ENCODE peak calls at places on chromosomes 5 and 9, in seven cellular contexts. Q, I, F, W, J, C and D are unnamed samples. For H3K4me1, the result is how much of the 10 kb centered on the place peaks cover.

GRCh38 chr9:72635197-72635596 is 113.8 kb downstream of the TMC1 start:
- DNase-seq in Q (no peak), I (no peak), F (no peak), W (no peak), J (no peak), C (no peak), D (no peak)

GRCh38 chr5:130104895-130105684 is 200.8 kb downstream of the CHSY3 start:
- DNase-seq in Q (no peak), I (no peak), F (no peak), W (peak), J (no peak), C (no peak), D (no peak)

GRCh38 chr9:15764131-15764530 is 211.3 kb downstream of the CCDC171 start:
- DNase-seq in Q (no peak), I (no peak), F (no peak), W (no peak), J (no peak), C (no peak), D (no peak)

GRCh38 chr9:89501311-89501898 is 3.5 kb upstream of the SEMA4D start:
- DNase-seq in Q (no peak), I (no peak), F (no peak), W (no peak), J (no peak), C (no peak), D (no peak)

GRCh38 chr9:116020146-116020545 is 133.4 kb upstream of the PAPPA start:
- DNase-seq in Q (no peak), I (no peak), F (no peak), W (no peak), J (no peak), C (no peak), D (no peak)

GRCh38 chr9:86767373-86767772 is 179.9 kb downstream of the GAS1 start:
- DNase-seq in Q (no peak), I (no peak), F (no peak), W (no peak), J (no peak), C (no peak), D (no peak)

GRCh38 chr9:14437336-14438231 is 123.6 kb upstream of the NFIB start:
- DNase-seq in Q (no peak), I (no peak), F (no peak), W (no peak), J (no peak), C (no peak), D (no peak)

GRCh38 chr9:13127164-13127563 is 152.3 kb downstream of the MPDZ start:
- DNase-seq in Q (no peak), I (no peak), F (no peak), W (no peak), J (no peak), C (no peak), D (no peak)

GRCh38 chr9:123338710-123339665 is 17.0 kb upstream of the CRB2 start:
- DNase-seq in Q (no peak), I (peak), F (no peak), W (no peak), J (peak), C (no peak), D (no peak)

GRCh38 chr9:125538092-125538473 is 168.9 kb downstream of the MAPKAP1 start:
- DNase-seq in Q (peak), I (no peak), F (peak), W (peak), J (no peak), C (no peak), D (no peak)

GRCh38 chr5:307306-307705 is 14.2 kb upstream of the AHRR start:
- DNase-seq in Q (no peak), I (no peak), F (no peak), W (no peak), J (no peak), C (no peak), D (peak)

GRCh38 chr9:124860582-124861341 is 995 bp downstream of the RPL35 start:
- DNase-seq in Q (no peak), I (no peak), F (no peak), W (no peak), J (no peak), C (peak), D (no peak)

GRCh38 chr9:15069106-15069505 is 158.9 kb upstream of the FREM1 start:
- DNase-seq in Q (no peak), I (no peak), F (no peak), W (no peak), J (no peak), C (no peak), D (no peak)

GRCh38 chr9:97857603-97858392 is 4.8 kb downstream of the FOXE1 start:
- DNase-seq in Q (no peak), I (peak), F (no peak), W (no peak), J (no peak), C (no peak), D (no peak)

GRCh38 chr5:176508603-176509002 is 28.6 kb downstream of the RNF44 start:
- DNase-seq in Q (no peak), I (no peak), F (no peak), W (peak), J (no peak), C (no peak), D (no peak)

GRCh38 chr9:87392091-87392490 is 105.6 kb upstream of the DAPK1 start:
- DNase-seq in Q (no peak), I (no peak), F (no peak), W (no peak), J (no peak), C (no peak), D (no peak)

GRCh38 chr9:133787749-133788015 is 49.5 kb upstream of the SARDH start:
- DNase-seq in Q (no peak), I (peak), F (peak), W (no peak), J (peak), C (peak), D (no peak)

GRCh38 chr5:54531536-54531935 is 14.0 kb downstream of the SNX18 start:
- DNase-seq in Q (no peak), I (no peak), F (no peak), W (no peak), J (no peak), C (no peak), D (no peak)

GRCh38 chr5:6718161-6718681 is 5.0 kb downstream of the TENT4A start:
- DNase-seq in Q (no peak), I (no peak), F (no peak), W (no peak), J (no peak), C (no peak), D (no peak)

GRCh38 chr5:146995878-146996277 is 117.3 kb upstream of the PPP2R2B start:
- DNase-seq in Q (no peak), I (no peak), F (no peak), W (no peak), J (no peak), C (no peak), D (no peak)

GRCh38 chr5:119368238-119368630 is 12.4 kb downstream of the TNFAIP8 start:
- DNase-seq in Q (no peak), I (no peak), F (no peak), W (no peak), J (no peak), C (no peak), D (no peak)

GRCh38 chr9:136219276-136219675 is 14.3 kb upstream of the LHX3 start:
- DNase-seq in Q (no peak), I (peak), F (no peak), W (peak), J (no peak), C (no peak), D (no peak)

GRCh38 chr9:37987467-37987981 is 81.5 kb downstream of the SHB start:
- DNase-seq in Q (no peak), I (no peak), F (no peak), W (no peak), J (no peak), C (no peak), D (no peak)

GRCh38 chr5:15463231-15463630 is 36.7 kb upstream of the FBXL7 start:
- DNase-seq in Q (no peak), I (no peak), F (no peak), W (peak), J (no peak), C (no peak), D (no peak)

GRCh38 chr5:119275146-119275872 is 80.5 kb upstream of the TNFAIP8 start:
- DNase-seq in Q (no peak), I (no peak), F (no peak), W (peak), J (no peak), C (no peak), D (no peak)

GRCh38 chr9:16519001-16519400 is 351.5 kb downstream of the BNC2 start:
- DNase-seq in Q (no peak), I (no peak), F (no peak), W (no peak), J (no peak), C (no peak), D (no peak)

GRCh38 chr5:56671571-56671970 is 143.8 kb upstream of the MAP3K1 start:
- DNase-seq in Q (no peak), I (no peak), F (no peak), W (no peak), J (no peak), C (no peak), D (no peak)

GRCh38 chr9:127279717-127280285 is 15.2 kb downstream of the GARNL3 start:
- DNase-seq in Q (no peak), I (no peak), F (no peak), W (no peak), J (no peak), C (no peak), D (no peak)

GRCh38 chr5:157459715-157460599 is at the start of gene NIPAL4:
- DNase-seq in Q (no peak), I (peak), F (peak), W (no peak), J (peak), C (peak), D (peak)

GRCh38 chr9:111069233-111069632 is 31.0 kb upstream of the LPAR1 start:
- DNase-seq in Q (no peak), I (no peak), F (no peak), W (no peak), J (no peak), C (no peak), D (no peak)

GRCh38 chr5:171569065-171569712 is 149.7 kb downstream of the FGF18 start:
- DNase-seq in Q (no peak), I (no peak), F (no peak), W (no peak), J (no peak), C (no peak), D (no peak)

GRCh38 chr9:136645903-136646754 is 16.6 kb upstream of the EGFL7 start:
- DNase-seq in Q (no peak), I (peak), F (no peak), W (no peak), J (peak), C (peak), D (no peak)

GRCh38 chr5:123448743-123449142 is 25.5 kb upstream of the CEP120 start:
- DNase-seq in Q (no peak), I (no peak), F (no peak), W (no peak), J (no peak), C (no peak), D (no peak)

GRCh38 chr5:179411161-179411841 is 66.0 kb upstream of the ADAMTS2 start:
- DNase-seq in Q (no peak), I (no peak), F (no peak), W (no peak), J (no peak), C (no peak), D (peak)

GRCh38 chr5:88539642-88540476 is 271.2 kb upstream of the TMEM161B start:
- DNase-seq in Q (no peak), I (no peak), F (no peak), W (no peak), J (no peak), C (no peak), D (no peak)

GRCh38 chr9:79617395-79617794 is 45.6 kb downstream of the TLE4 start:
- DNase-seq in Q (no peak), I (no peak), F (no peak), W (peak), J (no peak), C (no peak), D (no peak)

GRCh38 chr5:162068412-162068811 is 839 bp downstream of the GABRG2 start:
- DNase-seq in Q (no peak), I (peak), F (no peak), W (no peak), J (no peak), C (no peak), D (no peak)

GRCh38 chr5:142551242-142552067 is 134.4 kb downstream of the FGF1 start:
- DNase-seq in Q (no peak), I (peak), F (no peak), W (peak), J (no peak), C (peak), D (no peak)

GRCh38 chr9:8872802-8873201 is 1073.2 kb upstream of the DMAC1 start:
- DNase-seq in Q (no peak), I (no peak), F (no peak), W (no peak), J (no peak), C (no peak), D (no peak)

GRCh38 chr5:34055671-34056070 is 12.7 kb upstream of the C1QTNF3 start:
- DNase-seq in Q (no peak), I (no peak), F (no peak), W (no peak), J (no peak), C (no peak), D (no peak)

GRCh38 chr5:34051374-34051980 is 8.5 kb upstream of the C1QTNF3 start:
- DNase-seq in Q (no peak), I (no peak), F (no peak), W (no peak), J (no peak), C (no peak), D (no peak)

GRCh38 chr5:34054330-34054729 is 11.3 kb upstream of the C1QTNF3 start:
- DNase-seq in Q (no peak), I (no peak), F (no peak), W (no peak), J (no peak), C (no peak), D (no peak)

GRCh38 chr5:34053571-34054271 is 10.7 kb upstream of the C1QTNF3 start:
- DNase-seq in Q (no peak), I (no peak), F (no peak), W (no peak), J (no peak), C (no peak), D (no peak)

GRCh38 chr5:34053133-34053532 is 10.1 kb upstream of the C1QTNF3 start:
- DNase-seq in Q (no peak), I (no peak), F (no peak), W (peak), J (no peak), C (no peak), D (no peak)
- H3K27ac ChIP-seq in Q (no peak), I (no peak), F (no peak), W (no peak), J (no peak), C (peak), D (peak)

GRCh38 chr9:120850315-120850714 is 7.6 kb upstream of the PSMD5 start:
- DNase-seq in Q (no peak), I (no peak), F (no peak), W (no peak), J (no peak), C (no peak), D (no peak)

GRCh38 chr9:120853198-120853597 is 10.5 kb upstream of the PSMD5 start:
- DNase-seq in Q (no peak), I (no peak), F (no peak), W (no peak), J (no peak), C (no peak), D (no peak)

GRCh38 chr9:120854596-120855327 is 12.0 kb upstream of the PSMD5 start:
- DNase-seq in Q (no peak), I (no peak), F (no peak), W (no peak), J (no peak), C (no peak), D (no peak)

GRCh38 chr9:120851386-120851922 is 8.7 kb upstream of the PSMD5 start:
- DNase-seq in Q (no peak), I (no peak), F (no peak), W (no peak), J (no peak), C (no peak), D (no peak)

DNA sequence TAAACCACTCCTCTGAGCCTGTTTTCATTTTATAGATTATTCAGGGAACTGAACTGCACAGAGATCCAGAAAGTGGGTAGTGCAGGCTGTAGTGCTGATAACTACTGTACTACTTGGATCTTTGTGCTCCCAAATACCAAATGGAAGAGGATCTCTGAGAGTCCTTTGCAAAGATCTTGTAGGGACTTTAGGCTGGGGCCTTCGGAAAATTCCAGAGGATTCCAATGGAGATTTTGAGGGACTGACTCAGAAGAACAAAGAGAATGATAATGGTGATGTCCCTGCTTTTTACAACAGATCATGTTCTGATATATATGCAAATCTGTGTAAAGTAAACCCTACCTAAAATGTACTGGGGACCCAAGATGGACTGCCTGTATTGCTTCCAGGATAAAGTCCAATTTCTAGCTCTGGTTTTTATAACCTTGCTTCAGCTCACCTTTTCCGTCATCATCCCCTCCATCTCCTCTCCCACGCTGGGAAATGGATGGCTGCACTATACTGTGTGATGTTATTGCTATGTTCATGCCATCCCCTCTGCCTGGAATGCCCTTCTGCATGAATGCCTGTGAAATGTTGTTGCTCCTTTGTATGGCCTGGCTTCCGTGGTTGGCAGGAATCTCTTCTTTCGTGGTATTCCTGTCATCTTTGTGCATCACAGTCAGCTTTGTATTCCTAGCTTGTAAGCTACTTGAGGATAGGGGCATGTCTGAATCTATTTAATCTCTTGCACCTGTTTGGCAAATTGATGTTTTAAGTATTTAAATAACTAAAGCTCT is 9.7 kb upstream of the PSMD5 start:
- DNase-seq in Q (no peak), I (no peak), F (no peak), W (peak), J (no peak), C (no peak), D (no peak)
- TF ChIP-seq POLR2A in Q (no peak), I (no peak), F (no peak), W (no peak), J (no peak), C (no peak), D (no peak)

GRCh38 chr9:27990524-27990923 is 417.2 kb upstream of the C9orf72 start:
- DNase-seq in Q (no peak), I (no peak), F (no peak), W (no peak), J (no peak), C (no peak), D (no peak)
- H3K4me1 ChIP-seq in Q (under half), I (under half), F (under half), W (under half), J (under half), C (under half), D (under half)

GRCh38 chr5:38472541-38472940 is 83.9 kb downstream of the LIFR start:
- DNase-seq in Q (no peak), I (no peak), F (no peak), W (no peak), J (no peak), C (no peak), D (no peak)
- H3K27ac ChIP-seq in Q (no peak), I (peak), F (peak), W (no peak), J (no peak), C (no peak), D (no peak)

GRCh38 chr5:160418561-160419457 is at the start of gene SLU7:
- DNase-seq in Q (peak), I (peak), F (peak), W (peak), J (peak), C (peak), D (peak)
- TF ChIP-seq POLR2A in Q (peak), I (no peak), F (peak), W (peak), J (peak), C (no peak), D (peak)

DNA sequence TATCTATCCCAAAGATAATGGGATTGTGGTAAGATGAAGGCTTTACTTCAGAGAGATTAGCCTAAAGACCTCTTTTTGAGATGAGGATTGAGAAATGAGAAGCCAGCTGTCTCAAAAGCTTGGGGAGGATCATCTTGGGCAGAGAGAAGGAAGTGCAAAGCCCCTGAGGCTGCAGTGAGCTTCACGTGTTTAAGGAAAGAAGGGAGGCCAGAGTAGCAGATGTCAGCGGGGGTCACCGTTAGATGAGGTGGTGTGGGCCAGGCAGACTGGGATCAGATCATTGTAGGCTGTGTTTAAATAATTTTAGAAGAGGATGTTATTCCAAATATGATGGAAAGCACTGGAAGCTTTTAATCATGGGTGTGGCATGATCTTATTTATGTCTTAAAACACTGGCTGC is 270.1 kb downstream of the ARHGEF28 start:
- DNase-seq in Q (no peak), I (no peak), F (no peak), W (no peak), J (no peak), C (no peak), D (no peak)
- H3K4me1 ChIP-seq in Q (under half), I (under half), F (under half), W (under half), J (under half), C (under half), D (under half)